ENCODE peak calls at places on chromosomes 5 and 9, in six cellular contexts. T, A, J, L, P and S are unnamed samples.

GRCh38 chr5:106376522-106376921 is 1294.2 kb downstream of the EFNA5 start:
- DNase-seq in T (no peak), A (no peak), J (no peak), L (no peak), P (no peak), S (no peak)

GRCh38 chr9:79652598-79652997 is 80.8 kb downstream of the TLE4 start:
- DNase-seq in T (no peak), A (no peak), J (no peak), L (no peak), P (no peak), S (no peak)

GRCh38 chr9:121154782-121155181 is 46.9 kb downstream of the RAB14 start:
- DNase-seq in T (no peak), A (no peak), J (no peak), L (no peak), P (no peak), S (no peak)

GRCh38 chr5:71788794-71789193 is 69.7 kb downstream of the CARTPT start:
- DNase-seq in T (no peak), A (no peak), J (no peak), L (no peak), P (no peak), S (no peak)

GRCh38 chr5:33260098-33260497 is 180.7 kb upstream of the TARS1 start:
- DNase-seq in T (no peak), A (no peak), J (no peak), L (no peak), P (no peak), S (no peak)

GRCh38 chr5:170551076-170551475 is 47.3 kb downstream of the KCNIP1 start:
- DNase-seq in T (no peak), A (no peak), J (no peak), L (no peak), P (no peak), S (no peak)

GRCh38 chr9:96667363-96667728 is 12.2 kb upstream of the PRXL2C start:
- DNase-seq in T (no peak), A (no peak), J (no peak), L (no peak), P (no peak), S (no peak)

GRCh38 chr5:41891066-41891707 is 13.0 kb upstream of the RIMOC1 start:
- DNase-seq in T (no peak), A (no peak), J (no peak), L (no peak), P (no peak), S (no peak)

GRCh38 chr9:92324451-92324850 is 699 bp downstream of the NOL8 start:
- DNase-seq in T (no peak), A (no peak), J (no peak), L (no peak), P (no peak), S (no peak)

GRCh38 chr9:126534431-126535186 is 79.1 kb upstream of the LMX1B start:
- DNase-seq in T (no peak), A (no peak), J (no peak), L (no peak), P (no peak), S (no peak)

GRCh38 chr5:53671447-53671846 is 111.0 kb downstream of the NDUFS4 start:
- DNase-seq in T (no peak), A (no peak), J (no peak), L (no peak), P (no peak), S (no peak)

GRCh38 chr9:89519393-89519805 is 21.5 kb upstream of the SEMA4D start:
- DNase-seq in T (no peak), A (no peak), J (no peak), L (no peak), P (no peak), S (no peak)

GRCh38 chr5:126965061-126965475 is 65.3 kb downstream of the MARCHF3 start:
- DNase-seq in T (no peak), A (no peak), J (no peak), L (no peak), P (no peak), S (no peak)

GRCh38 chr5:61332891-61333350 is 863 bp downstream of the ZSWIM6 start:
- DNase-seq in T (no peak), A (peak; percentile 22), J (peak; percentile 11), L (no peak), P (peak; percentile 35), S (no peak)

GRCh38 chr9:136947955-136948510 is 3.0 kb downstream of the C8G start:
- DNase-seq in T (no peak), A (no peak), J (no peak), L (no peak), P (no peak), S (no peak)

GRCh38 chr9:127185931-127186781 is 63.7 kb upstream of the ANGPTL2 start:
- DNase-seq in T (no peak), A (no peak), J (no peak), L (no peak), P (no peak), S (no peak)

GRCh38 chr5:149638546-149639241 is 57.4 kb downstream of the ARHGEF37 start:
- DNase-seq in T (no peak), A (no peak), J (no peak), L (no peak), P (no peak), S (no peak)

GRCh38 chr9:126720661-126721530 is 83.9 kb upstream of the ZBTB43 start:
- DNase-seq in T (no peak), A (no peak), J (no peak), L (no peak), P (no peak), S (no peak)

GRCh38 chr5:73967347-73967746 is 341.4 kb downstream of the ARHGEF28 start:
- DNase-seq in T (no peak), A (no peak), J (no peak), L (no peak), P (no peak), S (no peak)

GRCh38 chr9:115369322-115369957 is 251.5 kb upstream of the TNC start:
- DNase-seq in T (no peak), A (no peak), J (no peak), L (peak; percentile 17), P (no peak), S (peak; percentile 22)

GRCh38 chr5:146118325-146118724 is 12.9 kb upstream of the PLAC8L1 start:
- DNase-seq in T (no peak), A (no peak), J (no peak), L (no peak), P (no peak), S (no peak)

GRCh38 chr9:126618590-126619335 is 5.0 kb downstream of the LMX1B start:
- DNase-seq in T (no peak), A (no peak), J (no peak), L (peak; percentile 81), P (no peak), S (no peak)

GRCh38 chr9:137875354-137875753 is 2.2 kb upstream of the CACNA1B start:
- DNase-seq in T (no peak), A (no peak), J (no peak), L (no peak), P (no peak), S (no peak)

GRCh38 chr9:131304676-131305366 is 15.3 kb downstream of the PLPP7 start:
- DNase-seq in T (no peak), A (no peak), J (no peak), L (no peak), P (no peak), S (no peak)

GRCh38 chr5:43231977-43232376 is 40.0 kb downstream of the NIM1K start:
- DNase-seq in T (no peak), A (peak; percentile 25), J (no peak), L (peak; percentile 7), P (no peak), S (no peak)

GRCh38 chr5:143064207-143064606 is 294.0 kb downstream of the ARHGAP26 start:
- DNase-seq in T (no peak), A (no peak), J (no peak), L (no peak), P (no peak), S (no peak)

GRCh38 chr5:65815156-65815555 is 93.2 kb downstream of the NLN start:
- DNase-seq in T (no peak), A (no peak), J (no peak), L (no peak), P (no peak), S (no peak)

GRCh38 chr9:94665606-94666005 is 26.3 kb upstream of the FBP1 start:
- DNase-seq in T (no peak), A (no peak), J (no peak), L (no peak), P (no peak), S (no peak)

GRCh38 chr9:121744687-121745395 is 93.4 kb downstream of the DAB2IP start:
- DNase-seq in T (no peak), A (no peak), J (no peak), L (no peak), P (no peak), S (no peak)

GRCh38 chr9:114000671-114001409 is 77.3 kb downstream of the AMBP start:
- DNase-seq in T (no peak), A (no peak), J (no peak), L (no peak), P (no peak), S (no peak)

GRCh38 chr5:147175516-147176097 is 59.2 kb upstream of the STK32A start:
- DNase-seq in T (no peak), A (no peak), J (no peak), L (no peak), P (no peak), S (no peak)

GRCh38 chr5:80865547-80865946 is 94.6 kb upstream of the RASGRF2 start:
- DNase-seq in T (no peak), A (no peak), J (no peak), L (no peak), P (no peak), S (no peak)

GRCh38 chr9:120985759-120986353 is 59.3 kb upstream of the TRAF1 start:
- DNase-seq in T (no peak), A (no peak), J (no peak), L (peak; percentile 52), P (peak; percentile 41), S (no peak)

GRCh38 chr9:126395439-126396212 is 69.0 kb downstream of the MVB12B start:
- DNase-seq in T (no peak), A (no peak), J (no peak), L (no peak), P (no peak), S (no peak)

GRCh38 chr9:83154087-83154736 is 91.3 kb upstream of the RASEF start:
- DNase-seq in T (no peak), A (no peak), J (no peak), L (no peak), P (no peak), S (no peak)

GRCh38 chr5:2802693-2803365 is 51.4 kb upstream of the IRX2 start:
- DNase-seq in T (no peak), A (no peak), J (no peak), L (no peak), P (no peak), S (no peak)

GRCh38 chr9:77440057-77440456 is 208.1 kb downstream of the GNA14 start:
- DNase-seq in T (no peak), A (no peak), J (no peak), L (no peak), P (no peak), S (no peak)